ENCODE peak calls at places on chromosomes 3 and 15, in four cellular contexts. U, Y, A and X are unnamed samples.

GRCh38 chr15:77993374-77993911 is 84.1 kb downstream of the TBC1D2B start:
- DNase-seq in U (no peak), Y (no peak), A (no peak), X (no peak)

GRCh38 chr3:98343647-98344507 is 9.8 kb upstream of the OR5K4 start:
- DNase-seq in U (peak), Y (no peak), A (no peak), X (peak)

GRCh38 chr3:32583708-32584107 is 13.1 kb upstream of the DYNC1LI1 start:
- DNase-seq in U (no peak), Y (no peak), A (no peak), X (no peak)

GRCh38 chr3:167978071-167978470 is 117.7 kb downstream of the GOLIM4 start:
- DNase-seq in U (no peak), Y (no peak), A (no peak), X (peak)

GRCh38 chr3:161474691-161475090 is 21.9 kb upstream of the OTOL1 start:
- DNase-seq in U (no peak), Y (no peak), A (no peak), X (no peak)

GRCh38 chr3:124685481-124685880 is 44.8 kb upstream of the UMPS start:
- DNase-seq in U (no peak), Y (no peak), A (no peak), X (no peak)

GRCh38 chr3:189276481-189277190 is 104.9 kb downstream of the TPRG1 start:
- DNase-seq in U (peak), Y (peak), A (no peak), X (no peak)

GRCh38 chr15:98796685-98797084 is 148.3 kb downstream of the IGF1R start:
- DNase-seq in U (no peak), Y (no peak), A (no peak), X (no peak)

GRCh38 chr3:129549006-129549800 is 6.2 kb downstream of the H1-8 start:
- DNase-seq in U (peak), Y (no peak), A (peak), X (no peak)

GRCh38 chr15:52778457-52778856 is 11.7 kb downstream of the ONECUT1 start:
- DNase-seq in U (no peak), Y (no peak), A (no peak), X (no peak)

GRCh38 chr15:50773389-50773788 is 7.9 kb upstream of the SPPL2A start:
- DNase-seq in U (no peak), Y (no peak), A (no peak), X (no peak)

GRCh38 chr3:64399205-64399800 is 174.0 kb upstream of the PRICKLE2 start:
- DNase-seq in U (peak), Y (peak), A (no peak), X (no peak)

GRCh38 chr3:136631424-136631823 is 120.8 kb downstream of the STAG1 start:
- DNase-seq in U (no peak), Y (no peak), A (no peak), X (no peak)

GRCh38 chr3:127679534-127680145 is 6.9 kb downstream of the ABTB1 start:
- DNase-seq in U (no peak), Y (no peak), A (no peak), X (peak)
- TF ChIP-seq CTCF in U (peak), Y (no peak), A (no peak), X (no peak)

DNA sequence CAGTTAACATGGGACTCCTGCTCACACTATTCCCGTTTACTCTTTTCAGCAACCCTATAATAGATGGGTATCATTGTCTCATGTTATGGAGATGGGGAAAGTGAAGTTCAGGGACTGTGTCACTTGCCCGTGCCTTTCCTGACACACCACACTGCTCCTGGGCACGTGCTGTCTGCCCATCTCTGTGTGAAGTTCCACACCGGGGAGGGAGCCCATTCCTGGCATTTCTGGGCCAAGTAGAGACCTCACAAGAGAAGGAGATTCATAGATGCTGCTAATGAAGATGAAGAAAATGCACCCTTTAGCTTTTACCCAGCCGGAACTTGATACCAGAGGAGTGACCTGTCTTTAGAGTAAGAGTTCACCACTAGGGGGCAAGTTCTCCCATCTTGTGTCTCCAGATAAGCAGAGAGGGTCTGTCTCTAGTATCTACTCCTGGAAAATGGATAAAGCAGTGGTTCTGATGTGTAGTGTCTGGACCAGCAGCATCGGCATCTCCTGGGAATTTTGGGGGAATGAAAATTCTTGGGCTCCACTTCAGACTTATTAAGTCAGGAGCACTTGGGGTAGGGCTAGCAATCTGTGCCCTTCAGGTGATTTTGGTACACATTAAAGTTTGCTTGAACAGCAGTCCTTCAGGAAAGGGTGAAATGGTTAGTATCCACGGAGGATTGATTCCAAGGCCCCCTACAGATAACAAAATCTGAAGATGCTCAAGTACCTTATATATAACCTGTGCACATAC is 2.0 kb upstream of the TOPBP1 start:
- DNase-seq in U (peak), Y (no peak), A (no peak), X (no peak)
- TF ChIP-seq CTCF in U (peak), Y (peak), A (peak), X (peak)

GRCh38 chr3:38136807-38137614 is at the start of gene ACAA1:
- DNase-seq in U (peak), Y (peak), A (peak), X (peak)
- TF ChIP-seq CTCF in U (no peak), Y (no peak), A (no peak), X (no peak)

GRCh38 chr3:34779092-34779491 is 860.2 kb upstream of the ARPP21 start:
- DNase-seq in U (no peak), Y (no peak), A (no peak), X (no peak)
- TF ChIP-seq CTCF in U (no peak), Y (no peak), A (no peak), X (no peak)

GRCh38 chr3:169527539-169527938 is 136.0 kb downstream of the MECOM start:
- DNase-seq in U (no peak), Y (no peak), A (no peak), X (no peak)

GRCh38 chr3:169526246-169526645 is 137.3 kb downstream of the MECOM start:
- DNase-seq in U (no peak), Y (no peak), A (no peak), X (no peak)

GRCh38 chr3:169528289-169528688 is 135.2 kb downstream of the MECOM start:
- DNase-seq in U (peak), Y (no peak), A (no peak), X (no peak)

GRCh38 chr3:169522595-169523529 is 140.7 kb downstream of the MECOM start:
- DNase-seq in U (no peak), Y (no peak), A (no peak), X (no peak)

DNA sequence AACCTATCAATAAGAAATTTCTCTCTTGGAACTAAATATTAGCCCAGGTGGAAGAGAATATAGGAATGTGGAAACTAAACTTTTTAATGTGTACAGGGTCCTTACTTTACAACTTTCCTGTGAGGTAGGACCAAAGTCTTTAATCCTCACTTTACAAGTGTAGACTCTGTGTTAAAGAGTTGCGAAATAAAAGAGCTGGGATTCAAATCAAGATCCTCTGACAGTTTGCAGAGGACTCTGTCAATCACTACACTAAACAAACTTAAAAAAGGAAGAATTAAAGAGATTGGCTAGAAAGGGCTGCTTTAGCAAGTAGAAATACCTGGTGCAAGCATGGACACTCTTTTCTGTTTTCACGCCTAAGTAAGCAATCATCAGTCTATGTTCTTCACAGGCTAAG is 139.4 kb downstream of the MECOM start:
- DNase-seq in U (no peak), Y (no peak), A (no peak), X (no peak)
- TF ChIP-seq CTCF in U (no peak), Y (no peak), A (no peak), X (no peak)

GRCh38 chr3:114451561-114452018 is 157.8 kb downstream of the TIGIT start:
- DNase-seq in U (peak), Y (peak), A (no peak), X (peak)

GRCh38 chr3:114447950-114448479 is 154.2 kb downstream of the TIGIT start:
- DNase-seq in U (no peak), Y (no peak), A (no peak), X (no peak)

GRCh38 chr3:114449271-114450007 is 155.6 kb downstream of the TIGIT start:
- DNase-seq in U (no peak), Y (no peak), A (no peak), X (no peak)

GRCh38 chr3:114451051-114451451 is 157.2 kb downstream of the TIGIT start:
- DNase-seq in U (no peak), Y (no peak), A (no peak), X (no peak)

DNA sequence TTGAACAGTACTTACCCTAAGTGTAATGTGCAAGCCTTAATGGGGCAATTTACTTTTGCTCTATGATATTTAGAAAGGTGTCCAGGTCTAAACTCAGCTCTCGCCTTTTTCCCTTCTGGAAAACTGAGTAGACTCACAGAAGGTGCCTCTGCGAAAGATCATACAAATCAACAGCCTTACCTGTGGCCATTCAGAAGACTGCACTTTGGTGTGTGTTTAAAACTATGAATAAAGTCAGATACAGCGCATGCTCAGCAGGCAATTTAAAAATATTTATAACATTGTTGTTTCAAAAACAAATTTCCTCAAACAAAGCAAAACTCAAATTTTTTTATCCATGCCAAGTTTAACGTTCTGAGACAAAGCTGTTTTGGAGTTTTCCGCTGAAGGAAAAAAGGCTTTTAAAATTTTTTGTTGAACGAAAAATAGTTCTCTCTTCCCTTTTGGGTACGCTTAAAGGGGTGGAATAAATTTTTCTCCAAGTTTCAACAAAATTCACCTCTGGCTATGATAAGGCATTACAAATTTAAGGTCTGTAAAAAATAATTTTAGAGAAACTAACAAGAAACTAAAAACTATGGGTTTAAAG is 156.3 kb downstream of the TIGIT start:
- DNase-seq in U (no peak), Y (no peak), A (no peak), X (no peak)
- TF ChIP-seq CTCF in U (no peak), Y (no peak), A (peak), X (no peak)

DNA sequence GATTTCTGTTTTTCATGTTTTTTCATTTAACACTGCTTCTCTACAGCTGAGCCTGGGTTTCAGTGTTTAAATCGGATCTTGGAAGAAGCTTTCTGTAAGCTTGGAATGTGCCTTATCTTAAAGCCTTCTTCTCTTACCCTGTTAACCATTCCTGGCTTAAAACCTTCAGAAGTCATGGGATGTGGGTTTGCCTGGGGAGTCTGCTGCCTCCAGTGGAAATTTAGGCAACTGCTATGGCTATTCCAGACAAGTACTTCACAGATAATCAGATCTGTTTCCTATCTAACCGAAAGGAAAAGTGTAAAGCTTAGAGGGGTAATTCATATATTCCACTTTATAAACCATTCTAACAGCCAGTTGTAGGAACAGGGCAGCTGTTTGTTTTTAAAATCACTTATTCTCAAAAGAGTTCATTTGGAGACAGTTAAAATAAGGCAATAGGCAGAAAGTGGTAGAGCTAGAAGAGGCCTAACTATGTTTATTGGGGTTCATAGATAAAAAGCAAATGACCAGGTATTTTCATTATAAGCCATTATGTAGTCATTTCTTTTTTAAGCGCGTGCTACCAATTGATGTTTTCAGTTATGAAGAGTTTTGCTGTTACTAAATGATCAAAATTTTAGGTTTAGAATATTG is 219.9 kb downstream of the TCF12 start:
- DNase-seq in U (peak), Y (peak), A (no peak), X (peak)
- TF ChIP-seq CTCF in U (peak), Y (peak), A (peak), X (peak)